ENCODE peak calls at places on chromosomes 1 and 21, in ten cellular contexts. One of them, this sample, is unnamed.

GRCh38 chr21:44291936-44292811 is 6.5 kb downstream of the AIRE start:
- DNase-seq in ovary: no peak
- DNase-seq in neural progenitor cell: peak
- DNase-seq in iPS DF 6.9: no peak
- DNase-seq in dorsolateral prefrontal cortex: no peak
- DNase-seq in caudate nucleus: no peak
- DNase-seq in cardiac muscle cell: no peak
- DNase-seq in K562: peak
- DNase-seq in CD4-positive, alpha-beta memory T cell: no peak
- DNase-seq in upper lobe of right lung: no peak
- DNase-seq in this sample: no peak

GRCh38 chr1:28800324-28800723 is 11.6 kb upstream of the OPRD1 start:
- DNase-seq in ovary: no peak
- DNase-seq in neural progenitor cell: no peak
- DNase-seq in iPS DF 6.9: no peak
- DNase-seq in dorsolateral prefrontal cortex: no peak
- DNase-seq in caudate nucleus: no peak
- DNase-seq in cardiac muscle cell: no peak
- DNase-seq in K562: no peak
- DNase-seq in CD4-positive, alpha-beta memory T cell: no peak
- DNase-seq in upper lobe of right lung: no peak
- DNase-seq in this sample: no peak

GRCh38 chr1:93716974-93717373 is 35.3 kb upstream of the BCAR3 start:
- DNase-seq in ovary: no peak
- DNase-seq in neural progenitor cell: no peak
- DNase-seq in iPS DF 6.9: no peak
- DNase-seq in dorsolateral prefrontal cortex: no peak
- DNase-seq in caudate nucleus: no peak
- DNase-seq in cardiac muscle cell: no peak
- DNase-seq in K562: no peak
- DNase-seq in CD4-positive, alpha-beta memory T cell: no peak
- DNase-seq in upper lobe of right lung: no peak
- DNase-seq in this sample: no peak

GRCh38 chr21:46122241-46122671 is 24.3 kb downstream of the COL6A2 start:
- DNase-seq in ovary: peak
- DNase-seq in neural progenitor cell: no peak
- DNase-seq in iPS DF 6.9: no peak
- DNase-seq in dorsolateral prefrontal cortex: peak
- DNase-seq in caudate nucleus: no peak
- DNase-seq in cardiac muscle cell: no peak
- DNase-seq in K562: no peak
- DNase-seq in CD4-positive, alpha-beta memory T cell: no peak
- DNase-seq in upper lobe of right lung: peak
- DNase-seq in this sample: no peak

GRCh38 chr1:154485106-154485505 is 16.9 kb upstream of the TDRD10 start:
- DNase-seq in ovary: peak
- DNase-seq in neural progenitor cell: no peak
- DNase-seq in iPS DF 6.9: no peak
- DNase-seq in dorsolateral prefrontal cortex: no peak
- DNase-seq in caudate nucleus: no peak
- DNase-seq in cardiac muscle cell: no peak
- DNase-seq in K562: no peak
- DNase-seq in CD4-positive, alpha-beta memory T cell: no peak
- DNase-seq in upper lobe of right lung: no peak
- DNase-seq in this sample: no peak

GRCh38 chr1:176717052-176717754 is 254.2 kb downstream of the PAPPA2 start:
- DNase-seq in ovary: no peak
- DNase-seq in neural progenitor cell: no peak
- DNase-seq in iPS DF 6.9: no peak
- DNase-seq in dorsolateral prefrontal cortex: no peak
- DNase-seq in caudate nucleus: peak
- DNase-seq in cardiac muscle cell: no peak
- DNase-seq in K562: no peak
- DNase-seq in CD4-positive, alpha-beta memory T cell: no peak
- DNase-seq in upper lobe of right lung: no peak
- DNase-seq in this sample: no peak

GRCh38 chr1:54665852-54666251 is 24.3 kb downstream of the MROH7 start:
- DNase-seq in ovary: no peak
- DNase-seq in neural progenitor cell: no peak
- DNase-seq in iPS DF 6.9: no peak
- DNase-seq in dorsolateral prefrontal cortex: no peak
- DNase-seq in caudate nucleus: no peak
- DNase-seq in cardiac muscle cell: no peak
- DNase-seq in K562: no peak
- DNase-seq in CD4-positive, alpha-beta memory T cell: no peak
- DNase-seq in upper lobe of right lung: no peak
- DNase-seq in this sample: no peak

GRCh38 chr1:14598498-14599172 is at the start of gene KAZN:
- DNase-seq in ovary: peak
- DNase-seq in neural progenitor cell: peak
- DNase-seq in iPS DF 6.9: no peak
- DNase-seq in dorsolateral prefrontal cortex: peak
- DNase-seq in caudate nucleus: peak
- DNase-seq in cardiac muscle cell: peak
- DNase-seq in K562: peak
- DNase-seq in CD4-positive, alpha-beta memory T cell: no peak
- DNase-seq in upper lobe of right lung: no peak
- DNase-seq in this sample: no peak

GRCh38 chr21:30164796-30165195 is 1.8 kb downstream of the CLDN17 start:
- DNase-seq in ovary: no peak
- DNase-seq in neural progenitor cell: no peak
- DNase-seq in iPS DF 6.9: no peak
- DNase-seq in dorsolateral prefrontal cortex: no peak
- DNase-seq in caudate nucleus: no peak
- DNase-seq in cardiac muscle cell: no peak
- DNase-seq in K562: no peak
- DNase-seq in CD4-positive, alpha-beta memory T cell: no peak
- DNase-seq in upper lobe of right lung: no peak
- DNase-seq in this sample: no peak

DNA sequence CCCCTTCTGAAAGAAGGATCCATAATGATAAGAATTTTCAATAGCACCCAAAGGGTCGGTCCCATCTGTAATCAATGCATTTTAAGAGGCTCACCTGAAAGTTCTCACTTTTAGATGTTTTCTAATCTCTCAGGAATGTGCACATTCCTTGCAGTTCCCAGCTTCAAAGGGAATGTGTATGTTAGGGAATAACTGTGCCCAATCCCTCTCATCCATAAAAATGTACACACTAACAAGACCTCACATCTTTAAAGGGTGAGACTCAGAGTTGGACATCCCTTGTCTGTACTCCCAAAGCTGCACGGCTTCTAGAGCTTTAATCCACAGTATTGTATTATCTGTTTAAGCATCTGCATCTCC is 9.4 kb upstream of the CCN1 start:
- DNase-seq in ovary: no peak
- DNase-seq in neural progenitor cell: no peak
- DNase-seq in iPS DF 6.9: no peak
- DNase-seq in dorsolateral prefrontal cortex: no peak
- DNase-seq in caudate nucleus: no peak
- DNase-seq in cardiac muscle cell: no peak
- DNase-seq in K562: no peak
- DNase-seq in CD4-positive, alpha-beta memory T cell: no peak
- DNase-seq in upper lobe of right lung: no peak
- DNase-seq in this sample: no peak
- H3K27ac ChIP-seq in ovary: no peak
- H3K27ac ChIP-seq in neural progenitor cell: no peak
- H3K27ac ChIP-seq in iPS DF 6.9: no peak
- H3K27ac ChIP-seq in dorsolateral prefrontal cortex: no peak
- H3K27ac ChIP-seq in caudate nucleus: no peak
- H3K27ac ChIP-seq in cardiac muscle cell: peak
- H3K27ac ChIP-seq in K562: no peak
- H3K27ac ChIP-seq in CD4-positive, alpha-beta memory T cell: no peak
- H3K27ac ChIP-seq in upper lobe of right lung: no peak
- H3K27ac ChIP-seq in this sample: no peak

GRCh38 chr1:159951016-159951415 is 3.0 kb downstream of the SLAMF9 start:
- DNase-seq in ovary: no peak
- DNase-seq in neural progenitor cell: no peak
- DNase-seq in iPS DF 6.9: no peak
- DNase-seq in dorsolateral prefrontal cortex: no peak
- DNase-seq in caudate nucleus: no peak
- DNase-seq in cardiac muscle cell: no peak
- DNase-seq in K562: no peak
- DNase-seq in CD4-positive, alpha-beta memory T cell: no peak
- DNase-seq in upper lobe of right lung: no peak
- DNase-seq in this sample: no peak
- H3K27ac ChIP-seq in ovary: no peak
- H3K27ac ChIP-seq in neural progenitor cell: no peak
- H3K27ac ChIP-seq in iPS DF 6.9: no peak
- H3K27ac ChIP-seq in dorsolateral prefrontal cortex: no peak
- H3K27ac ChIP-seq in caudate nucleus: no peak
- H3K27ac ChIP-seq in cardiac muscle cell: no peak
- H3K27ac ChIP-seq in K562: no peak
- H3K27ac ChIP-seq in CD4-positive, alpha-beta memory T cell: no peak
- H3K27ac ChIP-seq in upper lobe of right lung: no peak
- H3K27ac ChIP-seq in this sample: no peak

GRCh38 chr21:16085436-16085835 is 355.7 kb downstream of the USP25 start:
- DNase-seq in ovary: no peak
- DNase-seq in neural progenitor cell: no peak
- DNase-seq in iPS DF 6.9: no peak
- DNase-seq in dorsolateral prefrontal cortex: no peak
- DNase-seq in caudate nucleus: peak
- DNase-seq in cardiac muscle cell: no peak
- DNase-seq in K562: no peak
- DNase-seq in CD4-positive, alpha-beta memory T cell: no peak
- DNase-seq in upper lobe of right lung: no peak
- DNase-seq in this sample: no peak

GRCh38 chr21:16086121-16086520 is 356.3 kb downstream of the USP25 start:
- DNase-seq in ovary: no peak
- DNase-seq in neural progenitor cell: no peak
- DNase-seq in iPS DF 6.9: no peak
- DNase-seq in dorsolateral prefrontal cortex: no peak
- DNase-seq in caudate nucleus: no peak
- DNase-seq in cardiac muscle cell: no peak
- DNase-seq in K562: no peak
- DNase-seq in CD4-positive, alpha-beta memory T cell: no peak
- DNase-seq in upper lobe of right lung: no peak
- DNase-seq in this sample: no peak

GRCh38 chr21:16088121-16088520 is 358.3 kb downstream of the USP25 start:
- DNase-seq in ovary: no peak
- DNase-seq in neural progenitor cell: no peak
- DNase-seq in iPS DF 6.9: no peak
- DNase-seq in dorsolateral prefrontal cortex: no peak
- DNase-seq in caudate nucleus: no peak
- DNase-seq in cardiac muscle cell: no peak
- DNase-seq in K562: no peak
- DNase-seq in CD4-positive, alpha-beta memory T cell: no peak
- DNase-seq in upper lobe of right lung: no peak
- DNase-seq in this sample: no peak

GRCh38 chr21:16086936-16087335 is 357.2 kb downstream of the USP25 start:
- DNase-seq in ovary: no peak
- DNase-seq in neural progenitor cell: no peak
- DNase-seq in iPS DF 6.9: no peak
- DNase-seq in dorsolateral prefrontal cortex: no peak
- DNase-seq in caudate nucleus: no peak
- DNase-seq in cardiac muscle cell: peak
- DNase-seq in K562: no peak
- DNase-seq in CD4-positive, alpha-beta memory T cell: no peak
- DNase-seq in upper lobe of right lung: no peak
- DNase-seq in this sample: no peak

DNA sequence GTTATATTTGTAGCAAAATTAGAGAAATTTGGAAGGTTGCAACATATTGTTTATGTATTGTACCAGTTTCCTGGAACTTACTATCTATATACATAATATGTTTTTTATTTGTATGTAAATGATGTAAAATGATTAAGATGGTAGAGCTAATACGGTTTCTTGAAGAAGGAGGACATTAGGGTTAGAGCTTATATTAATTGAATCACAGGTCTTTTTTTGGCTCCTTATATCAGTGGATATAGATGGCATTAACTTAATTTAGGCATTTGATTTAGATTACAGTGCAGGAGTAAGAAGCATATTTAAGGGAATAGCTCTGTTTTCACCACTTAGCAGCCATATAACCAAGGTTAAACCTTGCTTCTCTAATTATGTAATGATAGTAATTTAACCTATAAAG is 357.7 kb downstream of the USP25 start:
- DNase-seq in ovary: no peak
- DNase-seq in neural progenitor cell: no peak
- DNase-seq in iPS DF 6.9: no peak
- DNase-seq in dorsolateral prefrontal cortex: no peak
- DNase-seq in caudate nucleus: no peak
- DNase-seq in cardiac muscle cell: no peak
- DNase-seq in K562: no peak
- DNase-seq in CD4-positive, alpha-beta memory T cell: no peak
- DNase-seq in upper lobe of right lung: no peak
- DNase-seq in this sample: no peak
- H3K27ac ChIP-seq in ovary: no peak
- H3K27ac ChIP-seq in neural progenitor cell: no peak
- H3K27ac ChIP-seq in iPS DF 6.9: no peak
- H3K27ac ChIP-seq in dorsolateral prefrontal cortex: peak
- H3K27ac ChIP-seq in caudate nucleus: peak
- H3K27ac ChIP-seq in cardiac muscle cell: no peak
- H3K27ac ChIP-seq in K562: no peak
- H3K27ac ChIP-seq in CD4-positive, alpha-beta memory T cell: no peak
- H3K27ac ChIP-seq in upper lobe of right lung: no peak
- H3K27ac ChIP-seq in this sample: peak

DNA sequence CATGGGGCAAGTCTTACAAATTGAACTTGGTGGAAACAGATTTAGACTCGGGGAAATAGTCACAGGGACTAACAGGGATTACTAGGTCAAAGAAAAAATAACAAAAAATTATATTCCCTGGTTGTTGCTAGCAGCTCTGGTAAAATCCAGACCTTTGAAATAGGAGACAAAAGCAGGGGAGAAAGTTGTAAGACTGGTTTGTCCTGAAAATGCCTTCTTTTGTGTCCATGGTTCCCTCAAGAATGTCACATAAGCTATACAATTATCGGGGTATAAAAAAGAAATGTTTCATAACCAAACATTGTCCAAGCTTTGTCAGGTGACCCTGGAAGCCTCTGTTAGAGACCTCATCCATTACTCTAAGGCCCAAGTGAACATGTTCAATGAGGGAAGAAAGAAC is 33.1 kb downstream of the KIAA0319L start:
- DNase-seq in ovary: no peak
- DNase-seq in neural progenitor cell: no peak
- DNase-seq in iPS DF 6.9: no peak
- DNase-seq in dorsolateral prefrontal cortex: no peak
- DNase-seq in caudate nucleus: no peak
- DNase-seq in cardiac muscle cell: no peak
- DNase-seq in K562: no peak
- DNase-seq in CD4-positive, alpha-beta memory T cell: no peak
- DNase-seq in upper lobe of right lung: no peak
- DNase-seq in this sample: no peak
- H3K27ac ChIP-seq in ovary: no peak
- H3K27ac ChIP-seq in neural progenitor cell: no peak
- H3K27ac ChIP-seq in iPS DF 6.9: no peak
- H3K27ac ChIP-seq in dorsolateral prefrontal cortex: no peak
- H3K27ac ChIP-seq in caudate nucleus: no peak
- H3K27ac ChIP-seq in cardiac muscle cell: no peak
- H3K27ac ChIP-seq in K562: no peak
- H3K27ac ChIP-seq in CD4-positive, alpha-beta memory T cell: no peak
- H3K27ac ChIP-seq in upper lobe of right lung: no peak
- H3K27ac ChIP-seq in this sample: no peak

GRCh38 chr1:110385369-110385768 is 5.5 kb downstream of the SLC16A4 start:
- DNase-seq in ovary: no peak
- DNase-seq in neural progenitor cell: no peak
- DNase-seq in iPS DF 6.9: no peak
- DNase-seq in dorsolateral prefrontal cortex: no peak
- DNase-seq in caudate nucleus: no peak
- DNase-seq in cardiac muscle cell: no peak
- DNase-seq in K562: no peak
- DNase-seq in CD4-positive, alpha-beta memory T cell: no peak
- DNase-seq in upper lobe of right lung: no peak
- DNase-seq in this sample: no peak
- H3K27ac ChIP-seq in ovary: no peak
- H3K27ac ChIP-seq in neural progenitor cell: no peak
- H3K27ac ChIP-seq in iPS DF 6.9: no peak
- H3K27ac ChIP-seq in dorsolateral prefrontal cortex: no peak
- H3K27ac ChIP-seq in caudate nucleus: no peak
- H3K27ac ChIP-seq in cardiac muscle cell: no peak
- H3K27ac ChIP-seq in K562: no peak
- H3K27ac ChIP-seq in CD4-positive, alpha-beta memory T cell: no peak
- H3K27ac ChIP-seq in upper lobe of right lung: no peak
- H3K27ac ChIP-seq in this sample: no peak

This sample was measured in suprapubic skin.